ENCODE peak calls at places on chromosome 4, in ten cellular contexts. F is GM19239; T is chondrocyte; V is NCI-H526 treated with DMSO at 0.1 percent for 48 hours; M is adrenal gland; B is NCI-H1092; W is MCF 10A; G is ecto neural progenitor cell; A is stimulated activated CD4-positive, alpha-beta T cell treated with anti-CD3 and anti-CD28 coated beads, Interleukin-1b, Interleukin-23, amount 100 ng/mL, for 4 hours; J is activated CD4-positive, alpha-beta T cell treated with anti-CD3 and anti-CD28 coated beads, Interleukin-2, amount 50 U/mL, for 1 hour. X is an unnamed sample.

GRCh38 chr4:184616633-184617471 is 32.4 kb downstream of the CASP3 start:
- DNase-seq in J (no peak), W (no peak), B (no peak), V (no peak), M (no peak), T (no peak), F (peak), A (no peak), G (no peak), X (no peak)

GRCh38 chr4:66355328-66355727 is 685.0 kb upstream of the EPHA5 start:
- DNase-seq in F (no peak), J (no peak), G (no peak), B (no peak), V (no peak), T (no peak), M (no peak), A (no peak), W (no peak), X (no peak)

GRCh38 chr4:65007841-65008439 is 598.7 kb upstream of the TECRL start:
- DNase-seq in W (peak), T (no peak), B (peak), A (no peak), V (peak), J (no peak), M (no peak), F (peak), G (no peak), X (peak)

GRCh38 chr4:172998527-172999469 is 169.8 kb upstream of the GALNT7 start:
- DNase-seq in M (no peak), V (no peak), F (no peak), T (no peak), J (no peak), A (no peak), G (no peak), B (no peak), W (peak), X (peak)

GRCh38 chr4:128709268-128709667 is 100.2 kb upstream of the JADE1 start:
- DNase-seq in B (no peak), A (no peak), J (no peak), V (no peak), M (no peak), T (no peak), W (no peak), F (no peak), G (no peak), X (no peak)

GRCh38 chr4:59553063-59553738 is 1646.9 kb upstream of the ADGRL3 start:
- DNase-seq in V (no peak), A (no peak), M (no peak), T (no peak), G (no peak), W (peak), J (no peak), F (no peak), B (no peak), X (peak)

GRCh38 chr4:184514121-184514988 is 40.0 kb upstream of the IRF2 start:
- DNase-seq in W (peak), T (no peak), B (no peak), F (peak), V (no peak), G (no peak), M (peak), A (peak), J (no peak), X (peak)

GRCh38 chr4:134001057-134001456 is 200.5 kb downstream of the PABPC4L start:
- DNase-seq in B (no peak), T (no peak), M (no peak), G (no peak), A (no peak), F (no peak), W (no peak), J (no peak), V (no peak), X (peak)

GRCh38 chr4:8468746-8469535 is 28.4 kb downstream of the TRMT44 start:
- DNase-seq in B (no peak), F (peak), J (peak), G (peak), M (peak), W (peak), T (no peak), A (peak), V (no peak), X (peak)

GRCh38 chr4:4578981-4579380 is 37.1 kb upstream of the STX18 start:
- DNase-seq in B (no peak), M (no peak), T (no peak), F (no peak), W (no peak), J (no peak), V (no peak), G (peak), A (no peak), X (no peak)

GRCh38 chr4:188400456-188400855 is 261.2 kb downstream of the TRIML1 start:
- DNase-seq in F (no peak), A (no peak), T (no peak), G (no peak), M (no peak), V (no peak), W (no peak), J (no peak), B (no peak), X (peak)

GRCh38 chr4:169410839-169411770 is 140.3 kb upstream of the SH3RF1 start:
- DNase-seq in M (peak), T (no peak), W (no peak), A (no peak), G (no peak), B (no peak), V (no peak), J (peak), F (peak), X (peak)

GRCh38 chr4:4427478-4427870 is 40.6 kb downstream of the NSG1 start:
- DNase-seq in J (no peak), A (no peak), V (no peak), G (no peak), F (no peak), M (no peak), T (no peak), W (no peak), B (no peak), X (peak)